ENCODE peak calls at places on chromosomes 6 and 20, in seven cellular contexts. V is fibroblast of mammary gland, J is fibroblast of the aortic adventitia, H is BE2C, I is fibroblast of lung, F is lower lobe of right lung, E is AG09309. O is an unnamed sample.

GRCh38 chr6:31267504-31268371 is 4.2 kb downstream of the HLA-C start:
- DNase-seq in V (no peak), E (no peak), H (peak), I (no peak), F (no peak), J (no peak), O (no peak)

GRCh38 chr6:52503853-52504777 is 72.7 kb downstream of the TRAM2 start:
- DNase-seq in E (no peak), I (peak), F (peak), V (peak), J (peak), H (peak), O (peak)

GRCh38 chr20:63234693-63235398 is 859 bp upstream of the BIRC7 start:
- DNase-seq in J (no peak), V (no peak), F (no peak), H (no peak), E (no peak), I (no peak), O (peak)

GRCh38 chr6:36099872-36100483 is 30.3 kb upstream of the MAPK13 start:
- DNase-seq in I (no peak), E (no peak), J (peak), F (no peak), H (no peak), V (no peak), O (no peak)

GRCh38 chr20:9281770-9282169 is 212.9 kb downstream of the PLCB4 start:
- DNase-seq in V (no peak), J (no peak), I (peak), F (no peak), E (no peak), H (no peak), O (no peak)

GRCh38 chr6:26473758-26474438 is 16.1 kb downstream of the BTN2A1 start:
- DNase-seq in H (peak), F (peak), J (peak), E (peak), V (peak), I (peak), O (peak)

GRCh38 chr20:21270806-21271205 is 32.3 kb upstream of the XRN2 start:
- DNase-seq in E (no peak), I (no peak), J (no peak), F (no peak), H (no peak), V (no peak), O (no peak)

GRCh38 chr6:6395581-6396197 is 75.2 kb upstream of the F13A1 start:
- DNase-seq in F (no peak), E (no peak), J (no peak), H (no peak), V (no peak), I (no peak), O (no peak)

GRCh38 chr20:33522256-33522820 is 32.4 kb downstream of the CBFA2T2 start:
- DNase-seq in E (no peak), V (peak), J (no peak), I (no peak), H (no peak), F (no peak), O (no peak)

GRCh38 chr20:309306-309840 is 12.0 kb downstream of the ZCCHC3 start:
- DNase-seq in F (no peak), J (peak), I (peak), E (no peak), H (no peak), V (peak), O (no peak)

DNA sequence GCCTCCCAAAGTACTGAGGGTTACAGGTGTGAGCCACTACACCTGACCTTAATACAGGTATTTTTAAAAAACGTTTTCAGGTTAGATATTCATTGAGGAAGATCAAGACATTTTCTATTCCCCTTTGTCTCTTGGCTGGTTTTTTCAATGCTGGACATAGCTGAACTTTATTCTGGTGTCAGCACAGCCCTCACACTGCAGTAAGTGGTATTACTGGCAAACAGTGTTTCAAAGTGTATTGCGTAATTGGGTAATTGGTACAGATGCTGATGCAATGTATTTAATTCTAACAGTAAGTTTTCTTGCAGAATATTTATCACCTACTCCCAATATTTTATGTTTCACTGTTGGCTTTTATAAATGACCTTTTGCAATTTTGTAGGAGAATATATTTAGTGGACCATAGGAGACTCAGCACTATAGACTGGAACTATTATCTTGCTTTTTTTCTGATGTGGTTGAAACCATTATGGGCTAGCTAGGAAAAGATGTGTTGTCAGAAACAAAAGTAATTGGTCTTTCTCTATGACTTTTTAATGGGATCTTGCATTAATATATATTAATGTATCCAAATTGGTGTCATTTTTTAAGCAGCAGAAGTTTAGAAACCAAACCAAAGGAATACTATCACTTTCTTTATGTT is 287.6 kb upstream of the SOX4 start:
- DNase-seq in F (no peak), J (peak), I (peak), H (no peak), V (peak), E (peak), O (peak)
- TF ChIP-seq CTCF in F (peak), J (peak), I (peak), H (peak), V (peak), E (peak), O (peak)

GRCh38 chr20:44092551-44093248 is 94.3 kb downstream of the JPH2 start:
- DNase-seq in E (no peak), H (peak), F (no peak), V (peak), J (peak), I (peak), O (peak)

GRCh38 chr20:44089987-44090674 is 96.9 kb downstream of the JPH2 start:
- DNase-seq in I (peak), H (peak), J (peak), V (peak), E (no peak), F (no peak), O (peak)

GRCh38 chr20:44095831-44096230 is 91.2 kb downstream of the JPH2 start:
- DNase-seq in E (no peak), V (no peak), J (no peak), I (no peak), H (no peak), F (no peak), O (no peak)

GRCh38 chr20:44091026-44091425 is 96.0 kb downstream of the JPH2 start:
- DNase-seq in F (no peak), J (peak), V (no peak), H (no peak), E (no peak), I (peak), O (no peak)

DNA sequence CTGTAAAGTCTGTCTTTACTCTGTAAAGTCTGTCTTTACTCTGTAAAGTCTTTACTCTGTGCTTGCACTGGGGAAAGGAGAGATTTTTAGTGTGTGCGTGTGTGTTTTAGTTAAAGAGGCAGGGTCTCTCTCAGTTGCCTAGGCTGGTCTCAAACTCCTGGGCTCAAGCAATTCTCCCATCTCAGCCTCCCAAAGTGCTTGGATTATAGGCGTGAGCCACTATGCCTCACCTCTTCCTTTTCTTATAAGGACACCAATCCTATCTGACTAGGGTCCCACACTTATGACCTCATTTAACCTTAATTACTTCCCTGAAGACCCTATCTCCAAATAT is 93.8 kb downstream of the JPH2 start:
- DNase-seq in E (no peak), I (no peak), V (no peak), F (no peak), J (no peak), H (no peak), O (no peak)
- TF ChIP-seq CTCF in E (no peak), I (no peak), V (no peak), F (no peak), J (no peak), H (no peak), O (no peak)

GRCh38 chr6:34246249-34246562 is 2.6 kb downstream of the SMIM29 start:
- DNase-seq in V (no peak), F (no peak), H (no peak), I (no peak), J (no peak), E (no peak), O (no peak)

GRCh38 chr6:34248198-34248726 is 544 bp downstream of the SMIM29 start:
- DNase-seq in J (peak), I (peak), H (peak), V (peak), E (no peak), F (peak), O (no peak)

GRCh38 chr6:34248727-34249468 is at the start of gene SMIM29:
- DNase-seq in F (peak), I (peak), H (peak), V (peak), J (peak), E (peak), O (peak)

GRCh38 chr6:34247481-34248197 is 1.2 kb downstream of the SMIM29 start:
- DNase-seq in F (peak), V (no peak), I (no peak), E (no peak), J (peak), H (no peak), O (no peak)

GRCh38 chr6:34246563-34247391 is 2.0 kb downstream of the SMIM29 start:
- DNase-seq in F (peak), I (no peak), J (no peak), H (peak), V (peak), E (no peak), O (no peak)
- TF ChIP-seq CTCF in F (peak), I (peak), J (peak), H (peak), V (peak), E (peak), O (peak)

DNA sequence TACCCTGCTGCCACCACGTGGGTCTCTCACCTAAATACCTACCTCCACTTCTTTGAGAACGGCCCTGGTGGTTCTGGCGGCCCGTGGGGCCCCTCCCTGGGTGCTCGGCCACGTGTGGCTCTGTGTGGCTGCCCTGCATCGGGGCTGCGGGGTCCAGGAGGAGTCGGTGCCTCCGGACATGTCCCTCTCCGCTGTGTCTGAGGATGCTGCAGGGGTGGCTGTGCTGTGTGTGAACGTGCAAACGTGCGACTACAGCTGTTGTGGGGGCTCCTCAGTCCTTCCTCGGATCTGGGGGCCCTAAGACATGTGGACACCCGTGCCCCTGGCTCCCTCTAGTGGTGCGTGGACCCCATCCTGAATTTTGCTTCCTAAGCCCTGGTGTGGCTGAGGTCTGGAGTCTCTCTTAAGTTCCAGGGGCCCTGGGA is 691.8 kb downstream of the QKI start:
- DNase-seq in F (no peak), V (peak), J (peak), H (peak), I (no peak), E (no peak), O (no peak)
- TF ChIP-seq CTCF in F (peak), V (peak), J (peak), H (peak), I (no peak), E (peak), O (no peak)

GRCh38 chr20:2387180-2387577 is 6.5 kb downstream of the TGM6 start:
- DNase-seq in V (peak), F (no peak), H (peak), E (no peak), I (peak), J (peak), O (peak)
- TF ChIP-seq CTCF in V (peak), F (peak), H (peak), E (peak), I (no peak), J (peak), O (peak)

GRCh38 chr20:11098888-11099287 is 425.1 kb upstream of the JAG1 start:
- DNase-seq in H (no peak), J (no peak), V (no peak), I (no peak), E (no peak), F (no peak), O (no peak)
- TF ChIP-seq CTCF in H (no peak), J (peak), V (peak), I (no peak), E (peak), F (no peak), O (peak)